ENCODE peak calls at places on chromosomes 4 and X, in six cellular contexts. W is glutamatergic neuron; S is CD4-positive, alpha-beta T cell; C is right lobe of liver; V is choroid plexus epithelial cell; I is ovary. H is an unnamed sample.

GRCh38 chr4:118757761-118758213 is 72.6 kb downstream of the METTL14 start:
- DNase-seq in W (no peak), V (peak; percentile 95), C (no peak), I (no peak), S (no peak), H (no peak)

GRCh38 chr4:83252782-83253405 is 31.7 kb downstream of the COQ2 start:
- DNase-seq in V (peak; percentile 92), S (peak; percentile 63), C (peak; percentile 32), I (no peak), W (peak; percentile 74), H (peak; percentile 13)

GRCh38 chrX:140431521-140431920 is 73.3 kb downstream of the SOX3 start:
- DNase-seq in S (no peak), C (no peak), I (no peak), V (no peak), W (no peak), H (no peak)

GRCh38 chr4:28469886-28470285 is 1609.2 kb downstream of the STIM2 start:
- DNase-seq in C (no peak), V (peak; percentile 39), W (no peak), I (no peak), S (no peak), H (no peak)

GRCh38 chr4:4428966-4429875 is 42.3 kb downstream of the NSG1 start:
- DNase-seq in C (no peak), W (no peak), V (no peak), I (no peak), S (no peak), H (peak; percentile 21)

GRCh38 chrX:119325456-119325855 is 73.7 kb upstream of the SLC25A43 start:
- DNase-seq in C (no peak), W (no peak), I (no peak), S (no peak), V (no peak), H (no peak)

GRCh38 chr4:7464259-7464655 is 29.5 kb upstream of the PSAPL1 start:
- DNase-seq in C (no peak), S (no peak), V (no peak), I (no peak), W (peak; percentile 8), H (no peak)

GRCh38 chrX:70592091-70592490 is 147.5 kb downstream of the DLG3 start:
- DNase-seq in C (no peak), V (peak; percentile 32), W (no peak), S (no peak), I (no peak), H (peak; percentile 14)

GRCh38 chr4:188109157-188109755 is at the start of gene TRIML2:
- DNase-seq in V (no peak), C (no peak), W (no peak), I (no peak), S (no peak), H (no peak)

GRCh38 chrX:39818750-39819149 is 279.0 kb downstream of the BCOR start:
- DNase-seq in I (no peak), W (no peak), S (no peak), V (no peak), C (no peak), H (no peak)

GRCh38 chr4:69092190-69092589 is 4.1 kb upstream of the UGT2B7 start:
- DNase-seq in W (no peak), S (no peak), V (peak; percentile 67), I (no peak), C (no peak), H (no peak)

GRCh38 chr4:184952522-184952921 is 65.8 kb upstream of the HELT start:
- DNase-seq in V (no peak), W (no peak), I (no peak), S (no peak), C (no peak), H (no peak)

GRCh38 chrX:34619920-34620319 is 37.2 kb downstream of the TMEM47 start:
- DNase-seq in I (no peak), W (no peak), S (no peak), V (no peak), C (no peak), H (no peak)

GRCh38 chr4:155953151-155954117 is at the start of gene CTSO:
- DNase-seq in W (peak; percentile 69), I (peak; percentile 80), C (peak; percentile 73), S (peak; percentile 60), V (peak; percentile 92), H (no peak)

GRCh38 chrX:49199906-49200771 is at the start of gene SYP:
- DNase-seq in I (peak; percentile 90), S (peak; percentile 84), C (peak; percentile 90), V (peak; percentile 90), W (peak; percentile 90), H (peak; percentile 28)

GRCh38 chrX:68292471-68292870 is 140.8 kb downstream of the OPHN1 start:
- DNase-seq in V (peak; percentile 2), I (no peak), W (no peak), S (no peak), C (no peak), H (peak; percentile 50)

GRCh38 chr4:74123065-74123728 is 24.2 kb upstream of the CXCL2 start:
- DNase-seq in V (peak; percentile 89), C (peak; percentile 35), I (no peak), W (peak; percentile 27), S (no peak), H (no peak)

GRCh38 chrX:47585273-47585672 is 3.0 kb downstream of the TIMP1 start:
- DNase-seq in C (no peak), I (no peak), V (no peak), S (no peak), W (no peak), H (no peak)

GRCh38 chr4:137775701-137776100 is 243.4 kb upstream of the PCDH18 start:
- DNase-seq in V (no peak), C (no peak), S (no peak), W (no peak), I (no peak), H (no peak)

GRCh38 chr4:78602334-78602733 is 50.8 kb downstream of the ANXA3 start:
- DNase-seq in W (no peak), C (no peak), S (no peak), V (no peak), I (no peak), H (no peak)

GRCh38 chr4:48379587-48380140 is 38.3 kb downstream of the SLAIN2 start:
- DNase-seq in W (no peak), C (no peak), S (no peak), V (no peak), I (no peak), H (no peak)

GRCh38 chr4:3857316-3857926 is 91.2 kb downstream of the ADRA2C start:
- DNase-seq in W (no peak), I (no peak), V (no peak), S (no peak), C (no peak), H (no peak)

GRCh38 chr4:149634368-149634767 is 181.3 kb downstream of the IQCM start:
- DNase-seq in V (no peak), I (no peak), W (no peak), S (no peak), C (no peak), H (no peak)

GRCh38 chrX:53449632-53450031 is 15.5 kb upstream of the HSD17B10 start:
- DNase-seq in W (no peak), V (no peak), S (no peak), I (no peak), C (no peak), H (no peak)

GRCh38 chr4:123600426-123600825 is 203.8 kb downstream of the SPRY1 start:
- DNase-seq in V (no peak), I (no peak), C (no peak), S (no peak), W (no peak), H (no peak)

GRCh38 chrX:4708970-4709760 is 995.7 kb upstream of the PRKX start:
- DNase-seq in I (no peak), S (no peak), V (no peak), C (no peak), W (no peak), H (no peak)

GRCh38 chrX:78712381-78712780 is 35.1 kb upstream of the LPAR4 start:
- DNase-seq in I (no peak), V (no peak), C (no peak), S (no peak), W (no peak), H (no peak)

GRCh38 chr4:182478475-182478874 is 235.3 kb downstream of the TENM3 start:
- DNase-seq in V (peak; percentile 72), C (no peak), I (no peak), S (no peak), W (no peak), H (peak; percentile 3)

GRCh38 chrX:22314692-22315091 is 42.0 kb downstream of the CBLL2 start:
- DNase-seq in V (peak; percentile 19), I (no peak), S (no peak), W (peak; percentile 14), C (no peak), H (no peak)

GRCh38 chr4:111954546-111954945 is 190.7 kb upstream of the FAM241A start:
- DNase-seq in I (no peak), C (no peak), S (no peak), W (no peak), V (no peak), H (no peak)

GRCh38 chr4:151173751-151174325 is 74.4 kb downstream of the RPS3A start:
- DNase-seq in S (no peak), W (no peak), I (peak; percentile 51), V (peak; percentile 85), C (no peak), H (no peak)

DNA sequence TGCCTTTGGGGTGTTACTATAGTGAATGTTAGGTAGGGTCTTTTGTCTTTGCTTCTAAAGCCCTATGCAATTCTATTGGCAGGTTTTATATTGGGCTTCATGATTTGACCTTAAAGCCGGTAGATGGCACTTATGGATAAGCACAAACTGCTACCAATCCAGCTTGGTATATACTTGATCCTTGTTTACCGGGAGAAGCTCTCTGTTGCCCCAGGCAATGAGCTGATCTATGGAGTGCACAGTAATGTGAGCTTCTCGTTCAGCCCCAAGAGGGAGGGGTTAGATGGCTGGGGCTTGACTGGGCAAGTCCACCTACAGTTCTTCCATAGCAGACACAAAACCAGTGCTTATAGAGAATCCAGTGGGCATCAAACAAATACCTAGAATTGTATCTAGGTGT is 287.2 kb upstream of the CT83 start:
- DNase-seq in I (no peak), V (no peak), S (no peak), W (no peak), C (no peak), H (no peak)
- TF ChIP-seq CTCF in I (no peak), V (no peak), S (no peak), W (no peak), C (no peak), H (no peak)

GRCh38 chr4:23654791-23655190 is 235.1 kb downstream of the PPARGC1A start:
- DNase-seq in S (no peak), W (no peak), V (peak; percentile 0), C (no peak), I (no peak), H (peak; percentile 8)

GRCh38 chr4:23648846-23649596 is 240.8 kb downstream of the PPARGC1A start:
- DNase-seq in S (no peak), C (no peak), V (no peak), I (no peak), W (no peak), H (no peak)
- TF ChIP-seq CTCF in S (no peak), C (no peak), V (no peak), I (no peak), W (no peak), H (no peak)

GRCh38 chr4:19689511-19689910 is 562.2 kb upstream of the SLIT2 start:
- DNase-seq in S (no peak), W (no peak), V (peak; percentile 72), C (no peak), I (no peak), H (peak; percentile 62)
- TF ChIP-seq CTCF in S (no peak), W (no peak), V (no peak), C (no peak), I (no peak), H (no peak)

GRCh38 chr4:64736999-64737853 is 328.0 kb upstream of the TECRL start:
- DNase-seq in S (no peak), V (no peak), W (no peak), C (no peak), I (no peak), H (no peak)

GRCh38 chr4:64738240-64738639 is 329.0 kb upstream of the TECRL start:
- DNase-seq in S (no peak), W (no peak), I (no peak), C (no peak), V (no peak), H (no peak)
- TF ChIP-seq CTCF in S (no peak), W (no peak), I (no peak), C (no peak), V (no peak), H (no peak)

H was measured in retinal pigment epithelial cell.